ENCODE peak calls at places on chromosomes 5 and 9, in nine cellular contexts. V is activated naive CD8-positive, alpha-beta T cell treated with anti-CD3 and anti-CD28 coated beads for 36 hours; Q is activated CD4-positive, alpha-beta T cell treated with anti-CD3 and anti-CD28 coated beads, Interleukin-2, amount 50 U/mL, for 4 hours; X is NCI-H774; M is Right ventricle myocardium superior; U is psoas muscle; W is brain microvascular endothelial cell; L is skeletal muscle cell; P is NK-92 treated with Interleukin-12 subunit alpha and Interleukin-12 subunit beta, amount 100 ng/mL, for 24 hours. R is an unnamed sample.

GRCh38 chr5:76690704-76691469 is 25.0 kb upstream of the F2R start:
- DNase-seq in V (no peak), Q (no peak), X (no peak), M (no peak), U (no peak), W (no peak), L (peak), P (no peak), R (peak)

GRCh38 chr9:35555246-35555701 is 49.8 kb upstream of the TESK1 start:
- DNase-seq in V (no peak), Q (no peak), X (no peak), M (no peak), U (no peak), W (no peak), L (no peak), P (no peak), R (no peak)

GRCh38 chr9:76255781-76256455 is 138.3 kb downstream of the RFK start:
- DNase-seq in V (no peak), Q (no peak), X (no peak), M (peak), U (peak), W (peak), L (peak), P (no peak), R (peak)

GRCh38 chr5:11619339-11620028 is 284.8 kb downstream of the CTNND2 start:
- DNase-seq in V (no peak), Q (no peak), X (no peak), M (no peak), U (no peak), W (no peak), L (no peak), P (no peak), R (no peak)

GRCh38 chr5:75529185-75529584 is 17.5 kb downstream of the POLK start:
- DNase-seq in V (no peak), Q (no peak), X (no peak), M (no peak), U (no peak), W (no peak), L (no peak), P (no peak), R (no peak)

GRCh38 chr5:96381526-96381925 is 51.5 kb downstream of the PCSK1 start:
- DNase-seq in V (no peak), Q (no peak), X (peak), M (no peak), U (no peak), W (no peak), L (no peak), P (no peak), R (no peak)

GRCh38 chr5:2840372-2840915 is 89.0 kb upstream of the IRX2 start:
- DNase-seq in V (no peak), Q (no peak), X (no peak), M (no peak), U (no peak), W (no peak), L (no peak), P (no peak), R (no peak)

GRCh38 chr9:111719541-111719940 is 58.1 kb downstream of the GNG10 start:
- DNase-seq in V (no peak), Q (no peak), X (no peak), M (no peak), U (no peak), W (no peak), L (no peak), P (no peak), R (no peak)

GRCh38 chr9:133202688-133203453 is 6.2 kb downstream of the OBP2B start:
- DNase-seq in V (no peak), Q (no peak), X (no peak), M (no peak), U (no peak), W (no peak), L (no peak), P (no peak), R (no peak)

GRCh38 chr5:147661576-147661975 is 121.0 kb downstream of the JAKMIP2 start:
- DNase-seq in V (no peak), Q (no peak), X (no peak), M (no peak), U (no peak), W (no peak), L (peak), P (no peak), R (no peak)

GRCh38 chr9:136624184-136624951 is 38.3 kb upstream of the EGFL7 start:
- DNase-seq in V (no peak), Q (no peak), X (no peak), M (no peak), U (no peak), W (no peak), L (no peak), P (no peak), R (no peak)

GRCh38 chr9:107644774-107645463 is 155.3 kb upstream of the KLF4 start:
- DNase-seq in V (no peak), Q (no peak), X (no peak), M (peak), U (peak), W (no peak), L (no peak), P (no peak), R (no peak)

GRCh38 chr9:36548454-36548853 is 24.2 kb upstream of the MELK start:
- DNase-seq in V (no peak), Q (no peak), X (no peak), M (no peak), U (no peak), W (no peak), L (no peak), P (no peak), R (no peak)

GRCh38 chr5:161064800-161065199 is 212.8 kb upstream of the ATP10B start:
- DNase-seq in V (no peak), Q (no peak), X (no peak), M (no peak), U (no peak), W (no peak), L (no peak), P (no peak), R (no peak)

GRCh38 chr5:58677650-58678049 is 94.8 kb downstream of the RAB3C start:
- DNase-seq in V (no peak), Q (no peak), X (no peak), M (no peak), U (no peak), W (no peak), L (no peak), P (no peak), R (no peak)

GRCh38 chr5:175059687-175060194 is 335.4 kb downstream of the MSX2 start:
- DNase-seq in V (peak), Q (no peak), X (peak), M (peak), U (peak), W (peak), L (no peak), P (no peak), R (no peak)

GRCh38 chr5:174414315-174414710 is 310.1 kb upstream of the MSX2 start:
- DNase-seq in V (no peak), Q (no peak), X (no peak), M (no peak), U (no peak), W (no peak), L (no peak), P (no peak), R (no peak)

GRCh38 chr5:78569441-78569840 is 79.1 kb downstream of the LHFPL2 start:
- DNase-seq in V (no peak), Q (no peak), X (peak), M (peak), U (peak), W (peak), L (peak), P (no peak), R (no peak)

GRCh38 chr9:34125681-34126206 is 754 bp downstream of the DCAF12 start:
- DNase-seq in V (no peak), Q (no peak), X (no peak), M (no peak), U (no peak), W (no peak), L (no peak), P (no peak), R (peak)

GRCh38 chr9:80191108-80191507 is 619.3 kb downstream of the TLE4 start:
- DNase-seq in V (no peak), Q (no peak), X (no peak), M (no peak), U (no peak), W (no peak), L (no peak), P (no peak), R (peak)

GRCh38 chr5:13830536-13830935 is 114.0 kb downstream of the DNAH5 start:
- DNase-seq in V (no peak), Q (no peak), X (no peak), M (no peak), U (no peak), W (no peak), L (no peak), P (no peak), R (no peak)

GRCh38 chr5:80919678-80920196 is 40.4 kb upstream of the RASGRF2 start:
- DNase-seq in V (no peak), Q (no peak), X (no peak), M (no peak), U (no peak), W (no peak), L (no peak), P (no peak), R (peak)

GRCh38 chr9:133250741-133251170 is 24.2 kb downstream of the ABO start:
- DNase-seq in V (no peak), Q (no peak), X (no peak), M (no peak), U (no peak), W (no peak), L (no peak), P (no peak), R (no peak)

GRCh38 chr5:158450761-158451160 is 591.8 kb upstream of the CLINT1 start:
- DNase-seq in V (no peak), Q (no peak), X (no peak), M (no peak), U (no peak), W (peak), L (no peak), P (no peak), R (no peak)

GRCh38 chr5:132526974-132527564 is 16.3 kb downstream of the IL5 start:
- DNase-seq in V (no peak), Q (no peak), X (no peak), M (no peak), U (no peak), W (no peak), L (no peak), P (no peak), R (no peak)

GRCh38 chr9:132562313-132562588 is 20.2 kb upstream of the BARHL1 start:
- DNase-seq in V (no peak), Q (no peak), X (no peak), M (no peak), U (peak), W (no peak), L (no peak), P (no peak), R (no peak)

GRCh38 chr9:119003882-119004617 is 365.2 kb downstream of the BRINP1 start:
- DNase-seq in V (no peak), Q (no peak), X (no peak), M (no peak), U (no peak), W (no peak), L (no peak), P (no peak), R (peak)

GRCh38 chr9:114611516-114612271 is 603 bp downstream of the TMEM268 start:
- DNase-seq in V (peak), Q (peak), X (peak), M (peak), U (peak), W (peak), L (peak), P (peak), R (peak)

GRCh38 chr9:99726758-99727157 is 94.9 kb upstream of the NR4A3 start:
- DNase-seq in V (no peak), Q (no peak), X (peak), M (no peak), U (no peak), W (no peak), L (no peak), P (no peak), R (no peak)

GRCh38 chr5:63697811-63698210 is 264.4 kb downstream of the HTR1A start:
- DNase-seq in V (no peak), Q (no peak), X (no peak), M (no peak), U (no peak), W (no peak), L (no peak), P (no peak), R (no peak)

GRCh38 chr9:136110082-136111061 is 8.3 kb downstream of the TMEM250 start:
- DNase-seq in V (peak), Q (peak), X (no peak), M (no peak), U (no peak), W (no peak), L (no peak), P (no peak), R (no peak)

GRCh38 chr5:1467341-1468246 is 22.4 kb upstream of the SLC6A3 start:
- DNase-seq in V (no peak), Q (no peak), X (no peak), M (peak), U (no peak), W (no peak), L (no peak), P (no peak), R (no peak)

GRCh38 chr9:4497395-4497794 is 7.1 kb downstream of the SLC1A1 start:
- DNase-seq in V (no peak), Q (no peak), X (no peak), M (no peak), U (no peak), W (no peak), L (no peak), P (no peak), R (no peak)

GRCh38 chr9:33472171-33472920 is 1.4 kb downstream of the NOL6 start:
- DNase-seq in V (no peak), Q (no peak), X (no peak), M (no peak), U (no peak), W (no peak), L (no peak), P (no peak), R (no peak)

GRCh38 chr5:12910611-12911010 is 1006.4 kb upstream of the CTNND2 start:
- DNase-seq in V (no peak), Q (no peak), X (no peak), M (no peak), U (no peak), W (no peak), L (no peak), P (no peak), R (peak)

R was measured in HCEC 1CT.